ENCODE peak calls at places on chromosomes 2 and 18, in ten cellular contexts. S is mucosa of gallbladder; P is activated naive CD4-positive, alpha-beta T cell; F is heart right ventricle; Z is nephron progenitor cell; A is left colon; J is T-helper 9 cell; Q is stimulated activated CD4-positive, alpha-beta T cell treated with anti-CD3 and anti-CD28 coated beads, Interleukin-4, amount 100 ng/mL, for 48 hours; I is activated CD8-positive, alpha-beta memory T cell treated with anti-CD3 and anti-CD28 coated beads, Interleukin-2, amount 50 U/mL, for 48 hours; B is midbrain. K is an unnamed sample.

GRCh38 chr2:152241956-152242355 is 66.4 kb upstream of the STAM2 start:
- DNase-seq in P (no peak), Q (no peak), A (no peak), Z (no peak), J (no peak), S (no peak), I (no peak), F (no peak), B (no peak), K (no peak)

GRCh38 chr2:133657591-133657990 is 89.3 kb upstream of the NCKAP5 start:
- DNase-seq in B (no peak), Q (no peak), S (no peak), P (no peak), Z (no peak), A (no peak), J (no peak), F (no peak), I (no peak), K (no peak)

GRCh38 chr2:105671156-105671555 is 73.6 kb upstream of the NCK2 start:
- DNase-seq in B (no peak), Z (no peak), P (no peak), F (peak; percentile 27), I (no peak), A (no peak), J (no peak), Q (no peak), S (no peak), K (peak; percentile 65)

GRCh38 chr18:54958711-54959625 is at the start of gene CCDC68:
- DNase-seq in P (no peak), B (no peak), A (peak; percentile 82), Q (no peak), J (no peak), F (peak; percentile 67), Z (no peak), S (peak; percentile 70), I (no peak), K (no peak)

GRCh38 chr2:72992734-72993102 is 75.4 kb downstream of the EMX1 start:
- DNase-seq in Z (no peak), P (no peak), J (no peak), S (no peak), Q (no peak), A (no peak), F (no peak), B (no peak), I (peak; percentile 43), K (peak; percentile 34)

GRCh38 chr18:3511980-3512379 is 62.0 kb downstream of the TGIF1 start:
- DNase-seq in Q (no peak), S (no peak), Z (no peak), P (no peak), I (no peak), B (no peak), F (no peak), J (no peak), A (no peak), K (no peak)

GRCh38 chr2:84880645-84881521 is at the start of gene TRABD2A:
- DNase-seq in S (no peak), P (peak; percentile 28), Z (peak; percentile 47), B (no peak), Q (peak; percentile 62), J (peak; percentile 39), I (peak; percentile 85), A (peak; percentile 52), F (no peak), K (peak; percentile 55)

GRCh38 chr2:176584333-176584732 is 315.1 kb downstream of the MTX2 start:
- DNase-seq in A (no peak), J (no peak), P (no peak), Z (no peak), Q (no peak), S (no peak), B (no peak), F (no peak), I (no peak), K (no peak)

GRCh38 chr2:229050063-229050635 is 220.9 kb downstream of the PID1 start:
- DNase-seq in S (no peak), Q (no peak), F (no peak), Z (no peak), I (no peak), A (no peak), J (no peak), B (no peak), P (no peak), K (no peak)

GRCh38 chr2:48444404-48444803 is 85.5 kb upstream of the STON1 start:
- DNase-seq in Q (no peak), Z (no peak), I (no peak), F (no peak), A (no peak), B (no peak), S (no peak), P (no peak), J (no peak), K (no peak)

GRCh38 chr18:33755918-33756590 is 178.0 kb downstream of the ASXL3 start:
- DNase-seq in S (peak; percentile 21), P (no peak), Z (no peak), J (no peak), F (no peak), I (no peak), B (no peak), Q (no peak), A (no peak), K (peak; percentile 60)

GRCh38 chr2:98346259-98347236 is at the start of gene CNGA3:
- DNase-seq in B (no peak), P (no peak), A (no peak), S (no peak), Q (no peak), J (no peak), F (no peak), I (peak; percentile 67), Z (peak; percentile 87), K (no peak)

GRCh38 chr2:219002395-219003266 is 9.4 kb upstream of the CRYBA2 start:
- DNase-seq in Z (peak; percentile 82), B (no peak), F (no peak), I (no peak), Q (peak; percentile 47), J (peak; percentile 52), P (no peak), S (peak; percentile 46), A (peak; percentile 80), K (no peak)

GRCh38 chr2:101140978-101141655 is 10.1 kb downstream of the TBC1D8 start:
- DNase-seq in J (no peak), S (no peak), I (no peak), A (no peak), Q (no peak), Z (no peak), F (no peak), P (no peak), B (no peak), K (no peak)

GRCh38 chr2:120783371-120783791 is 47.7 kb downstream of the GLI2 start:
- DNase-seq in A (no peak), I (no peak), B (no peak), F (no peak), Z (no peak), Q (no peak), P (no peak), J (no peak), S (peak; percentile 35), K (no peak)

GRCh38 chr2:231418820-231419640 is 23.5 kb downstream of the B3GNT7 start:
- DNase-seq in Z (no peak), S (no peak), B (no peak), J (no peak), F (no peak), A (no peak), Q (no peak), I (no peak), P (no peak), K (no peak)

GRCh38 chr2:20578895-20579825 is 71.7 kb downstream of the HS1BP3 start:
- DNase-seq in Z (no peak), A (peak; percentile 58), B (peak; percentile 78), S (peak; percentile 79), Q (no peak), J (no peak), P (no peak), I (no peak), F (peak; percentile 73), K (peak; percentile 95)

GRCh38 chr2:160582481-160583161 is 89.0 kb upstream of the RBMS1 start:
- DNase-seq in Z (peak; percentile 7), B (no peak), F (no peak), J (no peak), I (no peak), A (no peak), Q (no peak), P (no peak), S (no peak), K (no peak)